ENCODE peak calls at places on chromosomes 13 and 19, in seven cellular contexts. One of them, this sample, is unnamed.
A peak's percentile ranks its signal among the peaks of the same experiment; 100 is the strongest.

GRCh38 chr19:45098521-45099464 is 5.8 kb downstream of the PPP1R37 start:
- DNase-seq in K562: no peak
- DNase-seq in GM12891: no peak
- DNase-seq in H1: no peak
- DNase-seq in GM12878: no peak
- DNase-seq in SK-N-SH: no peak
- DNase-seq in HepG2: peak; percentile 40
- DNase-seq in this sample: no peak

GRCh38 chr19:21934593-21934992 is 76.2 kb downstream of the ZNF208 start:
- DNase-seq in H1: no peak
- DNase-seq in SK-N-SH: no peak
- DNase-seq in GM12878: no peak
- DNase-seq in GM12891: no peak
- DNase-seq in K562: no peak
- DNase-seq in HepG2: no peak
- DNase-seq in this sample: no peak

GRCh38 chr13:27536361-27537101 is 83.8 kb downstream of the LNX2 start:
- DNase-seq in SK-N-SH: no peak
- DNase-seq in GM12891: no peak
- DNase-seq in HepG2: no peak
- DNase-seq in H1: no peak
- DNase-seq in GM12878: no peak
- DNase-seq in K562: no peak
- DNase-seq in this sample: no peak

GRCh38 chr13:84400711-84401110 is 518.4 kb upstream of the SLITRK1 start:
- DNase-seq in K562: no peak
- DNase-seq in HepG2: no peak
- DNase-seq in SK-N-SH: no peak
- DNase-seq in H1: no peak
- DNase-seq in GM12891: no peak
- DNase-seq in GM12878: no peak
- DNase-seq in this sample: no peak

GRCh38 chr19:7366701-7367420 is 18.1 kb downstream of the ARHGEF18 start:
- DNase-seq in GM12878: no peak
- DNase-seq in H1: no peak
- DNase-seq in K562: peak; percentile 53
- DNase-seq in SK-N-SH: no peak
- DNase-seq in HepG2: peak; percentile 16
- DNase-seq in GM12891: no peak
- DNase-seq in this sample: no peak

GRCh38 chr13:30113983-30114491 is 193.3 kb downstream of the KATNAL1 start:
- DNase-seq in SK-N-SH: no peak
- DNase-seq in K562: peak; percentile 13
- DNase-seq in H1: peak; percentile 49
- DNase-seq in GM12878: no peak
- DNase-seq in HepG2: peak; percentile 12
- DNase-seq in GM12891: no peak
- DNase-seq in this sample: no peak

GRCh38 chr19:21483589-21484170 is 21.7 kb upstream of the ZNF429 start:
- DNase-seq in HepG2: no peak
- DNase-seq in SK-N-SH: peak; percentile 85
- DNase-seq in H1: peak; percentile 96
- DNase-seq in K562: peak; percentile 38
- DNase-seq in GM12878: no peak
- DNase-seq in GM12891: peak; percentile 53
- DNase-seq in this sample: no peak

GRCh38 chr13:29924482-29924884 is 74.1 kb upstream of the UBL3 start:
- DNase-seq in HepG2: peak; percentile 44
- DNase-seq in GM12878: no peak
- DNase-seq in GM12891: no peak
- DNase-seq in SK-N-SH: no peak
- DNase-seq in H1: no peak
- DNase-seq in K562: no peak
- DNase-seq in this sample: no peak

GRCh38 chr19:4719499-4719866 is 4.2 kb downstream of the DPP9 start:
- DNase-seq in GM12891: no peak
- DNase-seq in GM12878: no peak
- DNase-seq in K562: no peak
- DNase-seq in SK-N-SH: peak; percentile 9
- DNase-seq in HepG2: no peak
- DNase-seq in H1: no peak
- DNase-seq in this sample: no peak

GRCh38 chr13:112115403-112116091 is 48.6 kb downstream of the SOX1 start:
- DNase-seq in GM12891: no peak
- DNase-seq in SK-N-SH: no peak
- DNase-seq in HepG2: no peak
- DNase-seq in GM12878: no peak
- DNase-seq in H1: no peak
- DNase-seq in K562: no peak
- DNase-seq in this sample: no peak

GRCh38 chr13:43431279-43431678 is 355.5 kb downstream of the ENOX1 start:
- DNase-seq in GM12878: no peak
- DNase-seq in K562: no peak
- DNase-seq in HepG2: no peak
- DNase-seq in H1: no peak
- DNase-seq in GM12891: no peak
- DNase-seq in SK-N-SH: no peak
- DNase-seq in this sample: no peak

GRCh38 chr19:9528757-9529336 is 9.6 kb downstream of the ZNF426 start:
- DNase-seq in SK-N-SH: no peak
- DNase-seq in HepG2: no peak
- DNase-seq in K562: no peak
- DNase-seq in GM12891: no peak
- DNase-seq in GM12878: no peak
- DNase-seq in H1: no peak
- DNase-seq in this sample: no peak

GRCh38 chr13:99953138-99953755 is 18.3 kb downstream of the ZIC5 start:
- DNase-seq in GM12878: no peak
- DNase-seq in GM12891: no peak
- DNase-seq in SK-N-SH: no peak
- DNase-seq in HepG2: no peak
- DNase-seq in K562: no peak
- DNase-seq in H1: no peak
- DNase-seq in this sample: no peak

GRCh38 chr13:40251343-40252032 is 415.0 kb downstream of the FOXO1 start:
- DNase-seq in GM12878: no peak
- DNase-seq in SK-N-SH: no peak
- DNase-seq in H1: no peak
- DNase-seq in GM12891: no peak
- DNase-seq in HepG2: no peak
- DNase-seq in K562: no peak
- DNase-seq in this sample: no peak

GRCh38 chr19:13262450-13262849 is 112.2 kb downstream of the IER2 start:
- DNase-seq in H1: no peak
- DNase-seq in SK-N-SH: peak; percentile 66
- DNase-seq in GM12891: no peak
- DNase-seq in K562: peak; percentile 57
- DNase-seq in GM12878: no peak
- DNase-seq in HepG2: peak; percentile 38
- DNase-seq in this sample: no peak

DNA sequence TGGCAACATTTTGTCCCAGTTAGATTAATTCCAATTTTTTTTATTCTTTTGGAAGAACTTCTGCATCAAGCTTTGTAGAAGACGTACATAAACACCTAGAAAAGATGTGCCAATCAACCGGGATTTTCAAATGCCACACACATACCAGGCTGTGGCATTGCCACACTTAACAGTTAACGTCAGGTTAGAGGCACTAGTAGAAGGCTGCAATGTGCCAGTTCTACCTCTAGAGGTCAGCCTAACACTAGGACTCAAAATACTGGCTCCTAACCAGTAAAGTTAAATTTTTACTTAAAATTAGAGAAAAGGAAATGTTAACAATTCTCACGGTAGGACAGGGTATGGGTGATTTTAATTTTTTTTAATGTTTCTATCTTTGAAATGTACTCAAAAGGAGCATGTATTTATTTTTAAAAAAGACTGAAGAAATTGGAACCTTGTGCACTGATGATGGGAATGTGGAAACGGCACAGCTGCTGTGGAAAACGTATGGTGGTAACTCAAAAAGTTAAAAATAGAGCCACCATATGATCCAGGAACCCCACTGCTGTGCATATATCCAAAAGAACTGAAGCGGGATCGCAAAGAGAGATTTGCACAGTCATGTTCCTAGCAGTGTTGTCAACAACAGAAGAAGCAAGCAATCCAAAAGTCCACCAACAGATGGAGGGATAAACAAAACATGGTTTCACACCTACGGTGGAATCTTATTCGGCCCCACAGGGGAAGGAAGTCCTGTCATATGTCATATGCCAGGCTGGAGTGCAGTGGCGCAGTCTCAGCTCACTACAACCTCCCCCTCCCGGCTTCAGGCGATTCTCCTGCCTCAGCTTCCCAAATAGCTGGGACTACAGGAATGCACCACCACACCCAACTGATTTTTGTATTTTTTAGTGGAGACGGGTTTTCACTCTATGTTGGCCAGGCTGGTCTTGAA is 30.3 kb downstream of the CRYL1 start:
- DNase-seq in HepG2: peak; percentile 66
- DNase-seq in SK-N-SH: peak; percentile 74
- DNase-seq in GM12878: peak; percentile 40
- DNase-seq in K562: peak; percentile 54
- DNase-seq in H1: peak; percentile 68
- DNase-seq in GM12891: peak; percentile 35
- DNase-seq in this sample: no peak
- TF ChIP-seq TAF1 in HepG2: no peak
- TF ChIP-seq TAF1 in SK-N-SH: no peak
- TF ChIP-seq TAF1 in GM12878: no peak
- TF ChIP-seq TAF1 in K562: no peak
- TF ChIP-seq TAF1 in H1: no peak
- TF ChIP-seq TAF1 in GM12891: no peak
- TF ChIP-seq TAF1 in this sample: no peak

GRCh38 chr19:58511353-58512208 is at the start of gene SLC27A5:
- DNase-seq in GM12878: no peak
- DNase-seq in SK-N-SH: no peak
- DNase-seq in HepG2: peak; percentile 91
- DNase-seq in GM12891: no peak
- DNase-seq in K562: no peak
- DNase-seq in H1: no peak
- DNase-seq in this sample: no peak

GRCh38 chr19:58513694-58514563 is 2.1 kb upstream of the SLC27A5 start:
- DNase-seq in K562: peak; percentile 91
- DNase-seq in HepG2: peak; percentile 88
- DNase-seq in SK-N-SH: peak; percentile 99
- DNase-seq in GM12878: peak; percentile 85
- DNase-seq in H1: peak; percentile 97
- DNase-seq in GM12891: peak; percentile 99
- DNase-seq in this sample: peak; percentile 98

GRCh38 chr19:58513213-58513693 is 1.5 kb upstream of the SLC27A5 start:
- DNase-seq in SK-N-SH: no peak
- DNase-seq in GM12878: no peak
- DNase-seq in H1: no peak
- DNase-seq in K562: no peak
- DNase-seq in HepG2: no peak
- DNase-seq in GM12891: no peak
- DNase-seq in this sample: no peak

GRCh38 chr19:58510084-58510862 is 1.5 kb downstream of the SLC27A5 start:
- DNase-seq in SK-N-SH: no peak
- DNase-seq in GM12891: no peak
- DNase-seq in GM12878: no peak
- DNase-seq in H1: no peak
- DNase-seq in K562: no peak
- DNase-seq in HepG2: peak; percentile 81
- DNase-seq in this sample: no peak

DNA sequence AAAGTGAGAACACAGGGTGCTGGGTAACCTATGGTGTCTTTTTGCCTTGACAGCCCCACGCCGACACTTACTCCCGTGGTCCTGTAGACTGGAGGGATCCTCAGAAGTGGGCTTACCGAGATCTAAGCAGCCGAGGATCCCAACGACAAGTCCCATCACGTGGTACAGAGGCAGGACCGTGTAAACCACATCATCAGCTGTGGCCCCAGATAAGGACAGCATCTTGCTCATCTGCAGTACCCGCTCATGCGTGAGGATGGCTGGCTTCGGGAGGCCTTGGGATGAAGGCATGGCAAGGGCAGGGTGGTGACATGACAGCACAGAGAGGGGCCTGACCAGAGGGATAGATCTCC is 2.1 kb downstream of the SLC27A5 start:
- DNase-seq in SK-N-SH: no peak
- DNase-seq in GM12891: no peak
- DNase-seq in HepG2: no peak
- DNase-seq in K562: peak; percentile 31
- DNase-seq in GM12878: no peak
- DNase-seq in H1: no peak
- DNase-seq in this sample: no peak
- TF ChIP-seq TAF1 in SK-N-SH: no peak
- TF ChIP-seq TAF1 in GM12891: no peak
- TF ChIP-seq TAF1 in HepG2: no peak
- TF ChIP-seq TAF1 in K562: no peak
- TF ChIP-seq TAF1 in GM12878: no peak
- TF ChIP-seq TAF1 in H1: no peak
- TF ChIP-seq TAF1 in this sample: no peak

GRCh38 chr13:33859691-33860303 is 41.8 kb downstream of the RFC3 start:
- DNase-seq in GM12878: no peak
- DNase-seq in K562: no peak
- DNase-seq in H1: no peak
- DNase-seq in GM12891: no peak
- DNase-seq in SK-N-SH: no peak
- DNase-seq in HepG2: no peak
- DNase-seq in this sample: no peak

GRCh38 chr13:33855371-33855895 is 37.5 kb downstream of the RFC3 start:
- DNase-seq in K562: no peak
- DNase-seq in GM12878: no peak
- DNase-seq in GM12891: no peak
- DNase-seq in HepG2: no peak
- DNase-seq in H1: no peak
- DNase-seq in SK-N-SH: no peak
- DNase-seq in this sample: no peak
- TF ChIP-seq TAF1 in K562: no peak
- TF ChIP-seq TAF1 in GM12878: no peak
- TF ChIP-seq TAF1 in GM12891: no peak
- TF ChIP-seq TAF1 in HepG2: no peak
- TF ChIP-seq TAF1 in H1: no peak
- TF ChIP-seq TAF1 in SK-N-SH: no peak
- TF ChIP-seq TAF1 in this sample: no peak

GRCh38 chr19:359653-359925 is 15.0 kb upstream of the MIER2 start:
- DNase-seq in H1: no peak
- DNase-seq in GM12891: no peak
- DNase-seq in GM12878: no peak
- DNase-seq in HepG2: no peak
- DNase-seq in K562: no peak
- DNase-seq in SK-N-SH: no peak
- DNase-seq in this sample: no peak

GRCh38 chr19:351976-352625 is 7.5 kb upstream of the MIER2 start:
- DNase-seq in H1: no peak
- DNase-seq in GM12891: no peak
- DNase-seq in GM12878: no peak
- DNase-seq in HepG2: no peak
- DNase-seq in SK-N-SH: no peak
- DNase-seq in K562: no peak
- DNase-seq in this sample: no peak

GRCh38 chr19:355134-355533 is 10.5 kb upstream of the MIER2 start:
- DNase-seq in SK-N-SH: no peak
- DNase-seq in H1: no peak
- DNase-seq in GM12878: no peak
- DNase-seq in K562: no peak
- DNase-seq in HepG2: no peak
- DNase-seq in GM12891: no peak
- DNase-seq in this sample: no peak
- TF ChIP-seq TAF1 in SK-N-SH: no peak
- TF ChIP-seq TAF1 in H1: no peak
- TF ChIP-seq TAF1 in GM12878: no peak
- TF ChIP-seq TAF1 in K562: no peak
- TF ChIP-seq TAF1 in HepG2: no peak
- TF ChIP-seq TAF1 in GM12891: no peak
- TF ChIP-seq TAF1 in this sample: no peak

GRCh38 chr13:113231306-113232207 is 22.1 kb downstream of the CUL4A start:
- DNase-seq in GM12878: no peak
- DNase-seq in H1: no peak
- DNase-seq in GM12891: no peak
- DNase-seq in K562: no peak
- DNase-seq in SK-N-SH: no peak
- DNase-seq in HepG2: no peak
- DNase-seq in this sample: no peak
- TF ChIP-seq TAF1 in GM12878: no peak
- TF ChIP-seq TAF1 in H1: no peak
- TF ChIP-seq TAF1 in GM12891: no peak
- TF ChIP-seq TAF1 in K562: no peak
- TF ChIP-seq TAF1 in SK-N-SH: no peak
- TF ChIP-seq TAF1 in HepG2: no peak
- TF ChIP-seq TAF1 in this sample: no peak